ENCODE peak calls at places on chromosomes 1 and 21, in seven cellular contexts. T, G, B, H, E, L and Q are unnamed samples.

GRCh38 chr1:227788279-227789041 is 27.0 kb upstream of the PRSS38 start:
- DNase-seq in T (no peak), G (no peak), B (peak), H (no peak), E (peak), L (no peak), Q (peak)

GRCh38 chr1:208506812-208507211 is 262.6 kb upstream of the PLXNA2 start:
- DNase-seq in T (no peak), G (no peak), B (no peak), H (no peak), E (no peak), L (no peak), Q (no peak)

GRCh38 chr1:213724640-213725536 is 262.9 kb upstream of the PROX1 start:
- DNase-seq in T (no peak), G (no peak), B (no peak), H (no peak), E (no peak), L (no peak), Q (peak)

GRCh38 chr1:21182181-21182711 is 5.5 kb upstream of the EIF4G3 start:
- DNase-seq in T (no peak), G (no peak), B (no peak), H (no peak), E (no peak), L (no peak), Q (no peak)

GRCh38 chr1:167325151-167325550 is 104.5 kb downstream of the POU2F1 start:
- DNase-seq in T (no peak), G (no peak), B (no peak), H (no peak), E (no peak), L (no peak), Q (no peak)

GRCh38 chr1:100959502-100960060 is 63.7 kb downstream of the SLC30A7 start:
- DNase-seq in T (no peak), G (no peak), B (no peak), H (no peak), E (no peak), L (no peak), Q (no peak)

GRCh38 chr1:89519779-89520358 is 4.8 kb upstream of the LRRC8B start:
- DNase-seq in T (no peak), G (no peak), B (peak), H (peak), E (peak), L (no peak), Q (no peak)

GRCh38 chr1:25145775-25146381 is 86.4 kb downstream of the SYF2 start:
- DNase-seq in T (no peak), G (no peak), B (no peak), H (no peak), E (no peak), L (no peak), Q (no peak)

GRCh38 chr1:243748706-243749283 is 101.2 kb downstream of the AKT3 start:
- DNase-seq in T (no peak), G (no peak), B (peak), H (peak), E (peak), L (peak), Q (peak)

GRCh38 chr1:165434264-165434663 is 10.7 kb downstream of the RXRG start:
- DNase-seq in T (no peak), G (no peak), B (peak), H (no peak), E (no peak), L (no peak), Q (no peak)

GRCh38 chr1:162172733-162173132 is 103.2 kb downstream of the NOS1AP start:
- DNase-seq in T (no peak), G (no peak), B (no peak), H (no peak), E (no peak), L (no peak), Q (no peak)

GRCh38 chr1:81967957-81968356 is 167.2 kb downstream of the ADGRL2 start:
- DNase-seq in T (no peak), G (no peak), B (no peak), H (no peak), E (no peak), L (no peak), Q (no peak)

GRCh38 chr1:201715801-201716741 is 112.9 kb upstream of the IPO9 start:
- DNase-seq in T (no peak), G (no peak), B (no peak), H (no peak), E (no peak), L (no peak), Q (no peak)

GRCh38 chr1:164635784-164636729 is 77.1 kb downstream of the PBX1 start:
- DNase-seq in T (no peak), G (no peak), B (no peak), H (no peak), E (no peak), L (no peak), Q (no peak)

GRCh38 chr1:55552636-55553035 is 337.5 kb upstream of the USP24 start:
- DNase-seq in T (no peak), G (no peak), B (no peak), H (no peak), E (no peak), L (no peak), Q (no peak)

GRCh38 chr1:60035925-60036324 is 37.6 kb downstream of the C1orf87 start:
- DNase-seq in T (no peak), G (no peak), B (no peak), H (no peak), E (no peak), L (no peak), Q (no peak)

GRCh38 chr21:35395728-35396127 is 346.6 kb upstream of the RUNX1 start:
- DNase-seq in T (no peak), G (no peak), B (no peak), H (no peak), E (no peak), L (no peak), Q (no peak)

GRCh38 chr21:42353623-42354022 is 2.8 kb upstream of the TFF2 start:
- DNase-seq in T (no peak), G (no peak), B (no peak), H (no peak), E (no peak), L (no peak), Q (no peak)

GRCh38 chr1:157163273-157164127 is 25.3 kb upstream of the ETV3 start:
- DNase-seq in T (peak), G (peak), B (peak), H (peak), E (peak), L (peak), Q (peak)